ENCODE peak calls at places on chromosomes 13 and 19, in eight cellular contexts. One of them, this sample, is unnamed.

GRCh38 chr19:47152632-47153031 is 22.0 kb downstream of the SAE1 start:
- DNase-seq in fibroblast of lung: peak; percentile 8
- DNase-seq in left ventricle myocardium inferior: no peak
- DNase-seq in fibroblast of mammary gland: no peak
- DNase-seq in ovary: no peak
- DNase-seq in IMR-90: peak; percentile 47
- DNase-seq in astrocyte of the spinal cord: no peak
- DNase-seq in heart left ventricle: no peak
- DNase-seq in this sample: no peak

GRCh38 chr13:51923983-51924539 is 62.3 kb downstream of the CCDC70 start:
- DNase-seq in fibroblast of lung: no peak
- DNase-seq in left ventricle myocardium inferior: no peak
- DNase-seq in fibroblast of mammary gland: no peak
- DNase-seq in ovary: no peak
- DNase-seq in IMR-90: no peak
- DNase-seq in astrocyte of the spinal cord: no peak
- DNase-seq in heart left ventricle: no peak
- DNase-seq in this sample: no peak

GRCh38 chr19:33410915-33411401 is 37.4 kb downstream of the CEBPG start:
- DNase-seq in fibroblast of lung: no peak
- DNase-seq in left ventricle myocardium inferior: no peak
- DNase-seq in fibroblast of mammary gland: no peak
- DNase-seq in ovary: no peak
- DNase-seq in IMR-90: no peak
- DNase-seq in astrocyte of the spinal cord: no peak
- DNase-seq in heart left ventricle: peak; percentile 5
- DNase-seq in this sample: no peak

GRCh38 chr13:84567848-84568247 is 685.6 kb upstream of the SLITRK1 start:
- DNase-seq in fibroblast of lung: no peak
- DNase-seq in left ventricle myocardium inferior: no peak
- DNase-seq in fibroblast of mammary gland: no peak
- DNase-seq in ovary: no peak
- DNase-seq in IMR-90: no peak
- DNase-seq in astrocyte of the spinal cord: no peak
- DNase-seq in heart left ventricle: no peak
- DNase-seq in this sample: no peak

GRCh38 chr13:44293908-44294735 is 79.5 kb upstream of the SERP2 start:
- DNase-seq in fibroblast of lung: peak; percentile 76
- DNase-seq in left ventricle myocardium inferior: no peak
- DNase-seq in fibroblast of mammary gland: peak; percentile 52
- DNase-seq in ovary: no peak
- DNase-seq in IMR-90: peak; percentile 72
- DNase-seq in astrocyte of the spinal cord: peak; percentile 58
- DNase-seq in heart left ventricle: no peak
- DNase-seq in this sample: peak; percentile 73

GRCh38 chr13:48054601-48055000 is 17.1 kb downstream of the NUDT15 start:
- DNase-seq in fibroblast of lung: no peak
- DNase-seq in left ventricle myocardium inferior: no peak
- DNase-seq in fibroblast of mammary gland: no peak
- DNase-seq in ovary: no peak
- DNase-seq in IMR-90: no peak
- DNase-seq in astrocyte of the spinal cord: no peak
- DNase-seq in heart left ventricle: no peak
- DNase-seq in this sample: no peak

GRCh38 chr13:104900186-104900817 is 1635.2 kb downstream of the EFNB2 start:
- DNase-seq in fibroblast of lung: peak; percentile 6
- DNase-seq in left ventricle myocardium inferior: no peak
- DNase-seq in fibroblast of mammary gland: no peak
- DNase-seq in ovary: no peak
- DNase-seq in IMR-90: no peak
- DNase-seq in astrocyte of the spinal cord: peak; percentile 2
- DNase-seq in heart left ventricle: no peak
- DNase-seq in this sample: no peak

GRCh38 chr13:32426981-32427851 is 714 bp downstream of the N4BP2L1 start:
- DNase-seq in fibroblast of lung: no peak
- DNase-seq in left ventricle myocardium inferior: peak; percentile 34
- DNase-seq in fibroblast of mammary gland: peak; percentile 15
- DNase-seq in ovary: peak; percentile 69
- DNase-seq in IMR-90: peak; percentile 29
- DNase-seq in astrocyte of the spinal cord: peak; percentile 23
- DNase-seq in heart left ventricle: peak; percentile 57
- DNase-seq in this sample: no peak

GRCh38 chr13:61362522-61362921 is 53.1 kb downstream of the PCDH20 start:
- DNase-seq in fibroblast of lung: no peak
- DNase-seq in left ventricle myocardium inferior: no peak
- DNase-seq in fibroblast of mammary gland: no peak
- DNase-seq in ovary: no peak
- DNase-seq in IMR-90: no peak
- DNase-seq in astrocyte of the spinal cord: no peak
- DNase-seq in heart left ventricle: no peak
- DNase-seq in this sample: no peak

GRCh38 chr13:30113983-30114491 is 193.3 kb downstream of the KATNAL1 start:
- DNase-seq in fibroblast of lung: no peak
- DNase-seq in left ventricle myocardium inferior: no peak
- DNase-seq in fibroblast of mammary gland: no peak
- DNase-seq in ovary: no peak
- DNase-seq in IMR-90: no peak
- DNase-seq in astrocyte of the spinal cord: no peak
- DNase-seq in heart left ventricle: no peak
- DNase-seq in this sample: no peak

GRCh38 chr13:45681101-45681500 is 21.0 kb upstream of the CBY2 start:
- DNase-seq in fibroblast of lung: no peak
- DNase-seq in left ventricle myocardium inferior: no peak
- DNase-seq in fibroblast of mammary gland: peak; percentile 58
- DNase-seq in ovary: no peak
- DNase-seq in IMR-90: no peak
- DNase-seq in astrocyte of the spinal cord: peak; percentile 29
- DNase-seq in heart left ventricle: no peak
- DNase-seq in this sample: no peak

DNA sequence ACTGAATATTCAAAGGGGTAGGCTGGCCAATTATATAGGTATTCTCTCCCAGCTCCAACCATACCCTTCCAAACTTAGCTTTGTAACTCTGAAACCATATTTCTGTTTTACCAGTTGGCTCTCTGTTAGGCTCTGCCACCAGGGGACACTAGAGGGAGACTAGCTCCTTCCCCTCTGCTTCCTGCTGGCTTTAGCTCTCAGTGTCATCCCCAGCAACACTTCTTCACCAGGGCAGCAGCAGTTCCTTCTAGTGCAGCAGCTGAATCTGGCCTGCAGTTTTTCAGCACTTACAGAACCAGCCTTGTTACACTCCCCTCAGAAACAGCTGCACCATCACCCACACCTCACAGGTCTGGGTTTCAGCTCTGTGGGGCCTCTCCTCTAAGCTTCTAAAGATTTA is 51.0 kb upstream of the DOCK9 start:
- DNase-seq in fibroblast of lung: no peak
- DNase-seq in left ventricle myocardium inferior: no peak
- DNase-seq in fibroblast of mammary gland: no peak
- DNase-seq in ovary: no peak
- DNase-seq in IMR-90: no peak
- DNase-seq in astrocyte of the spinal cord: no peak
- DNase-seq in heart left ventricle: no peak
- DNase-seq in this sample: no peak
- TF ChIP-seq CTCF in fibroblast of lung: no peak
- TF ChIP-seq CTCF in left ventricle myocardium inferior: peak; percentile 23
- TF ChIP-seq CTCF in fibroblast of mammary gland: peak; percentile 43
- TF ChIP-seq CTCF in ovary: no peak
- TF ChIP-seq CTCF in IMR-90: no peak
- TF ChIP-seq CTCF in astrocyte of the spinal cord: peak; percentile 37
- TF ChIP-seq CTCF in heart left ventricle: no peak
- TF ChIP-seq CTCF in this sample: peak; percentile 17

GRCh38 chr13:76972430-76972829 is 19.5 kb upstream of the CLN5 start:
- DNase-seq in fibroblast of lung: no peak
- DNase-seq in left ventricle myocardium inferior: no peak
- DNase-seq in fibroblast of mammary gland: no peak
- DNase-seq in ovary: peak; percentile 25
- DNase-seq in IMR-90: no peak
- DNase-seq in astrocyte of the spinal cord: peak; percentile 32
- DNase-seq in heart left ventricle: no peak
- DNase-seq in this sample: no peak

GRCh38 chr13:76971215-76971614 is 20.7 kb upstream of the CLN5 start:
- DNase-seq in fibroblast of lung: no peak
- DNase-seq in left ventricle myocardium inferior: no peak
- DNase-seq in fibroblast of mammary gland: no peak
- DNase-seq in ovary: no peak
- DNase-seq in IMR-90: no peak
- DNase-seq in astrocyte of the spinal cord: no peak
- DNase-seq in heart left ventricle: no peak
- DNase-seq in this sample: no peak

GRCh38 chr13:76968041-76968440 is 19.7 kb downstream of the ACOD1 start:
- DNase-seq in fibroblast of lung: no peak
- DNase-seq in left ventricle myocardium inferior: no peak
- DNase-seq in fibroblast of mammary gland: no peak
- DNase-seq in ovary: no peak
- DNase-seq in IMR-90: no peak
- DNase-seq in astrocyte of the spinal cord: no peak
- DNase-seq in heart left ventricle: no peak
- DNase-seq in this sample: no peak

GRCh38 chr13:76967031-76967430 is 18.7 kb downstream of the ACOD1 start:
- DNase-seq in fibroblast of lung: no peak
- DNase-seq in left ventricle myocardium inferior: no peak
- DNase-seq in fibroblast of mammary gland: no peak
- DNase-seq in ovary: no peak
- DNase-seq in IMR-90: no peak
- DNase-seq in astrocyte of the spinal cord: no peak
- DNase-seq in heart left ventricle: no peak
- DNase-seq in this sample: no peak

GRCh38 chr13:76969488-76970365 is 21.4 kb downstream of the ACOD1 start:
- DNase-seq in fibroblast of lung: no peak
- DNase-seq in left ventricle myocardium inferior: no peak
- DNase-seq in fibroblast of mammary gland: peak; percentile 28
- DNase-seq in ovary: no peak
- DNase-seq in IMR-90: no peak
- DNase-seq in astrocyte of the spinal cord: no peak
- DNase-seq in heart left ventricle: no peak
- DNase-seq in this sample: peak; percentile 10
- H3K4me3 ChIP-seq in fibroblast of lung: no peak overlapping the region
- H3K4me3 ChIP-seq in left ventricle myocardium inferior: no peak overlapping the region
- H3K4me3 ChIP-seq in fibroblast of mammary gland: no peak overlapping the region
- H3K4me3 ChIP-seq in ovary: no peak overlapping the region
- H3K4me3 ChIP-seq in IMR-90: no peak overlapping the region
- H3K4me3 ChIP-seq in astrocyte of the spinal cord: no peak overlapping the region
- H3K4me3 ChIP-seq in heart left ventricle: no peak overlapping the region
- H3K4me3 ChIP-seq in this sample: no peak overlapping the region

DNA sequence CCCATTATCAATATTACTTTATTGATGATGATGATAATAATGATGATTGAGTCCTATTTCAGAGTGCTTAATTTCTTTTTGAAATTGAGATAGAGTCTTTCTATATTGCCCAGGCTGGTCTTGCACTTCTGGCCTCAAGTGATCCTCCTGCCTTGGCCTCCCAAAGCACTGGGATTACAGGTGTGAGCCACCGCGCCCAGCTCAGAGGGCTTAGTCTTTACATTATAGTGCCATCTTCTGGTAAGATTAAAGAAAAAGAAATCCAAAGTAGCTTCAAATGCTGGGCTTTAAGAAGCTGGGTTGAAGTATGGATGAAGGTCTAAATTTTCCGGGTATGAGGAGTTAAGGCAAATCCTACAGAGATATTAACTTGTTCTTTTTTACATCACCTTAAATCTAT is 3.4 kb upstream of the ZNF333 start:
- DNase-seq in fibroblast of lung: peak; percentile 38
- DNase-seq in left ventricle myocardium inferior: no peak
- DNase-seq in fibroblast of mammary gland: peak; percentile 25
- DNase-seq in ovary: no peak
- DNase-seq in IMR-90: peak; percentile 9
- DNase-seq in astrocyte of the spinal cord: peak; percentile 13
- DNase-seq in heart left ventricle: no peak
- DNase-seq in this sample: peak; percentile 16
- TF ChIP-seq CTCF in fibroblast of lung: peak; percentile 22
- TF ChIP-seq CTCF in left ventricle myocardium inferior: peak; percentile 39
- TF ChIP-seq CTCF in fibroblast of mammary gland: peak; percentile 24
- TF ChIP-seq CTCF in ovary: no peak
- TF ChIP-seq CTCF in IMR-90: peak; percentile 31
- TF ChIP-seq CTCF in astrocyte of the spinal cord: no peak
- TF ChIP-seq CTCF in heart left ventricle: peak; percentile 41
- TF ChIP-seq CTCF in this sample: peak; percentile 23

GRCh38 chr13:49908637-49909036 is 27.5 kb downstream of the SPRYD7 start:
- DNase-seq in fibroblast of lung: no peak
- DNase-seq in left ventricle myocardium inferior: no peak
- DNase-seq in fibroblast of mammary gland: no peak
- DNase-seq in ovary: no peak
- DNase-seq in IMR-90: no peak
- DNase-seq in astrocyte of the spinal cord: no peak
- DNase-seq in heart left ventricle: no peak
- DNase-seq in this sample: no peak
- H3K4me3 ChIP-seq in fibroblast of lung: no peak overlapping the region
- H3K4me3 ChIP-seq in left ventricle myocardium inferior: no peak overlapping the region
- H3K4me3 ChIP-seq in fibroblast of mammary gland: no peak overlapping the region
- H3K4me3 ChIP-seq in ovary: no peak overlapping the region
- H3K4me3 ChIP-seq in IMR-90: no peak overlapping the region
- H3K4me3 ChIP-seq in astrocyte of the spinal cord: no peak overlapping the region
- H3K4me3 ChIP-seq in heart left ventricle: no peak overlapping the region
- H3K4me3 ChIP-seq in this sample: no peak overlapping the region

GRCh38 chr13:28415994-28416411 is 78.9 kb downstream of the FLT1 start:
- DNase-seq in fibroblast of lung: no peak
- DNase-seq in left ventricle myocardium inferior: no peak
- DNase-seq in fibroblast of mammary gland: no peak
- DNase-seq in ovary: no peak
- DNase-seq in IMR-90: no peak
- DNase-seq in astrocyte of the spinal cord: no peak
- DNase-seq in heart left ventricle: no peak
- DNase-seq in this sample: no peak
- TF ChIP-seq CTCF in fibroblast of lung: no peak
- TF ChIP-seq CTCF in left ventricle myocardium inferior: no peak
- TF ChIP-seq CTCF in fibroblast of mammary gland: no peak
- TF ChIP-seq CTCF in ovary: no peak
- TF ChIP-seq CTCF in IMR-90: no peak
- TF ChIP-seq CTCF in astrocyte of the spinal cord: no peak
- TF ChIP-seq CTCF in heart left ventricle: no peak
- TF ChIP-seq CTCF in this sample: no peak

DNA sequence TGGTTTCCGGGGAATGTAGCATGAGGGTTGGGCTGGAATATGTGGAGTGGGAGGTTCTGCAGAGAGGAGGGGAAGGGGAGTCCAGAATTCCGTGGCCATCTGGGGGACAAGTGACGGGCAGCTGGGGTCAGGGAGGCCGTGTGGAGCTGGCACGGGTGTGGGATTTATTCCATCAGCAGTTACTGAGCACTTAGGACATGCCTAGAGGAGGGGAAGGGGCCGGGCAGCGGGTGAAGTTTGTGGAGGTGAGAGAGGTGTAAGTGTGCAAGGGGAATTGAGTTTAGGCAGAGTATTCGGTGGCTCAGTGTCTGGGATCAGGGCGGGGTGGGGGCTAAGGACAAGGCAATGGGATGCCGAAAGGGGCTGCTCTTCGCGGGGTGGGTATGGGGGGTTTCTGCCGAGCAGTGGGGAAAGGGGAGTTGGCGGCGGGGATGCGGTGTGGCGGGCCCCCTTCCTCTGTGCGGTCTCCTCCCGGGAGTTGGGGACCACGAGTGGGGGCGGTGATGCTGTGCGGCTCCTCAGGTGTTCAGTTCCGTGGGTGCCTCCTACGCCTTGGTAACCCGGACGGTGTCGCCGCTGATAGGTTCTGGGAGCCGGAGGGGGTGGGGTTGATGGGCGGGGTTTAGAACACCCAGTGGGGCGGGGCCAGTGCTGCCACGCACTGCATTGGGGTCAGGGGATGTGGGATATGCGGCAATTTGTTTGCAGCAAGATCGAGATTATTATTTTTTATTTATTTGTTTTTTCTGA is 5.4 kb downstream of the CCDC61 start:
- DNase-seq in fibroblast of lung: no peak
- DNase-seq in left ventricle myocardium inferior: peak; percentile 33
- DNase-seq in fibroblast of mammary gland: peak; percentile 5
- DNase-seq in ovary: no peak
- DNase-seq in IMR-90: no peak
- DNase-seq in astrocyte of the spinal cord: no peak
- DNase-seq in heart left ventricle: no peak
- DNase-seq in this sample: no peak
- H3K4me3 ChIP-seq in fibroblast of lung: no peak overlapping the region
- H3K4me3 ChIP-seq in left ventricle myocardium inferior: peak overlapping the region; percentile 36
- H3K4me3 ChIP-seq in fibroblast of mammary gland: peak overlapping the region; percentile 4
- H3K4me3 ChIP-seq in ovary: no peak overlapping the region
- H3K4me3 ChIP-seq in IMR-90: no peak overlapping the region
- H3K4me3 ChIP-seq in astrocyte of the spinal cord: peak overlapping the region; percentile 29
- H3K4me3 ChIP-seq in heart left ventricle: peak overlapping the region; percentile 2
- H3K4me3 ChIP-seq in this sample: peak overlapping the region; percentile 34